ENCODE peak calls at places on chromosomes 13 and 19, in nine cellular contexts. V is brain microvascular endothelial cell, Y is A549, Z is IMR-90, S is fibroblast of lung, C is heart right ventricle, H is BJ, A is thyroid gland, G is lower leg skin. I is an unnamed sample.

GRCh38 chr19:1316466-1316865 is 30.8 kb downstream of the EFNA2 start:
- DNase-seq in V (no peak), A (no peak), G (no peak), Y (no peak), S (no peak), H (no peak), Z (no peak), C (no peak), I (no peak)

GRCh38 chr13:29474991-29475390 is 120.5 kb downstream of the SLC7A1 start:
- DNase-seq in H (peak), A (no peak), G (no peak), Y (no peak), S (peak), V (peak), Z (peak), C (no peak), I (no peak)

GRCh38 chr19:30539981-30540380 is 167.8 kb downstream of the ZNF536 start:
- DNase-seq in A (no peak), S (no peak), G (no peak), V (no peak), Y (no peak), H (no peak), C (no peak), Z (no peak), I (no peak)

GRCh38 chr19:31962565-31962996 is 382.8 kb upstream of the ZNF507 start:
- DNase-seq in V (no peak), C (no peak), Y (no peak), H (no peak), G (no peak), S (peak), Z (no peak), A (no peak), I (no peak)

GRCh38 chr13:19927117-19927734 is 31.3 kb upstream of the ZMYM2 start:
- DNase-seq in S (peak), Z (peak), G (no peak), C (no peak), Y (peak), H (peak), V (no peak), A (no peak), I (no peak)

GRCh38 chr19:16849168-16849567 is 20.0 kb downstream of the SIN3B start:
- DNase-seq in A (no peak), S (peak), Z (peak), V (no peak), Y (peak), H (no peak), C (no peak), G (no peak), I (no peak)

GRCh38 chr19:8335343-8336071 is 7.6 kb downstream of the KANK3 start:
- DNase-seq in A (no peak), Z (no peak), C (no peak), S (no peak), H (no peak), G (no peak), V (no peak), Y (peak), I (no peak)

GRCh38 chr13:98351636-98352035 is 174.6 kb upstream of the RNF113B start:
- DNase-seq in Y (no peak), G (no peak), H (no peak), Z (no peak), A (peak), V (no peak), C (no peak), S (no peak), I (no peak)

GRCh38 chr13:38888309-38888708 is 102.3 kb downstream of the STOML3 start:
- DNase-seq in H (peak), A (no peak), V (peak), Z (peak), C (no peak), G (no peak), Y (no peak), S (peak), I (no peak)

GRCh38 chr13:99600318-99600717 is 99.0 kb downstream of the TM9SF2 start:
- DNase-seq in G (no peak), Y (no peak), C (no peak), V (no peak), H (no peak), A (no peak), S (no peak), Z (no peak), I (no peak)
- TF ChIP-seq CTCF in G (no peak), Y (peak), C (no peak), V (peak), H (peak), A (no peak), S (no peak), Z (no peak), I (no peak)

GRCh38 chr19:56885173-56885679 is 44.7 kb upstream of the PEG3 start:
- DNase-seq in V (no peak), A (no peak), C (no peak), Y (no peak), Z (no peak), H (no peak), S (no peak), G (no peak), I (no peak)

GRCh38 chr19:56880592-56881190 is 40.2 kb upstream of the PEG3 start:
- DNase-seq in Y (no peak), S (no peak), V (no peak), A (no peak), C (no peak), G (no peak), H (no peak), Z (no peak), I (no peak)

GRCh38 chr19:56884481-56884880 is 44.0 kb upstream of the PEG3 start:
- DNase-seq in A (no peak), Y (no peak), S (no peak), C (no peak), H (no peak), V (no peak), Z (no peak), G (no peak), I (no peak)
- H3K4me3 ChIP-seq in A (no peak), Y (no peak), S (no peak), C (no peak), H (no peak), V (no peak), Z (no peak), G (no peak), I (no peak)

GRCh38 chr13:32259116-32259515 is 56.0 kb downstream of the ZAR1L start:
- DNase-seq in S (no peak), H (no peak), V (no peak), Z (no peak), C (no peak), G (no peak), Y (peak), A (no peak), I (no peak)
- TF ChIP-seq CTCF in S (peak), H (no peak), V (peak), Z (no peak), C (no peak), G (no peak), Y (no peak), A (no peak), I (no peak)

GRCh38 chr13:78465250-78465649 is 138.1 kb downstream of the POU4F1 start:
- DNase-seq in G (no peak), Z (no peak), A (no peak), S (no peak), C (no peak), V (no peak), H (no peak), Y (no peak), I (no peak)
- H3K4me3 ChIP-seq in G (no peak), Z (no peak), A (no peak), S (no peak), C (no peak), V (no peak), H (no peak), Y (no peak), I (no peak)

GRCh38 chr19:45824041-45824471 is 8.9 kb upstream of the RSPH6A start:
- DNase-seq in G (no peak), V (no peak), Y (no peak), H (no peak), A (peak), S (no peak), C (no peak), Z (no peak), I (no peak)
- TF ChIP-seq CTCF in G (no peak), V (no peak), Y (no peak), H (no peak), A (no peak), S (no peak), C (no peak), Z (no peak), I (no peak)

DNA sequence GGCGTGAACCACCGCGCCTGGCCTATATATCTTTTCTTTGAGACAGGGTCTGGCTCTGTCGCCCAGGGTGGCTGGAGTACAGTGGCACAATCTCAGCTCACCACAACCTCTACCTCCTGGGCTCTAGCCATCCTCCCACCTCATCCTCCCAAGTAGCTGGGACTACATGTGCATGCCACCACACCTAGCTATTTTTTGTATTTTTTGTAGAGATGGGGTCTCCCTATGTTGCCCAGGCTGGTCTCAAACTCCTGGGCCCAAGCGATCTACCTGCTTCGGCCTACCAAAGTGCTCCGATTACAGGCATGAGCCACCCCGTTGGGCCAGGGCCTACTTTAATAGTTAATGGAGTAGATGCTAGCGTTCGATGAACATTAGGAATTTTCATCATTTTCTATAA is 3.4 kb downstream of the TNPO2 start:
- DNase-seq in Z (no peak), Y (no peak), S (no peak), G (no peak), V (no peak), H (no peak), A (no peak), C (no peak), I (no peak)
- H3K4me3 ChIP-seq in Z (peak), Y (no peak), S (peak), G (no peak), V (peak), H (peak), A (no peak), C (peak), I (peak)

GRCh38 chr13:112510002-112510780 is 77.8 kb downstream of the TUBGCP3 start:
- DNase-seq in Y (peak), C (no peak), V (peak), Z (peak), G (no peak), S (peak), A (peak), H (no peak), I (no peak)
- TF ChIP-seq CTCF in Y (peak), C (peak), V (peak), Z (peak), G (no peak), S (peak), A (peak), H (peak), I (peak)

GRCh38 chr13:30737511-30738342 is 2.4 kb downstream of the ALOX5AP start:
- DNase-seq in Y (no peak), G (no peak), V (no peak), A (no peak), H (no peak), S (no peak), Z (no peak), C (no peak), I (no peak)
- H3K4me3 ChIP-seq in Y (no peak), G (no peak), V (no peak), A (no peak), H (no peak), S (no peak), Z (no peak), C (no peak), I (no peak)

I was measured in AG04449.